ENCODE peak calls at places on chromosomes 11 and 22, in eight cellular contexts. Q, T, V, D, N, H, G and C are unnamed samples.

GRCh38 chr11:67449116-67449844 is 3.2 kb downstream of the GPR152 start:
- DNase-seq in Q (no peak), T (no peak), V (no peak), D (no peak), N (no peak), H (no peak), G (peak), C (no peak)

GRCh38 chr11:102390667-102391449 is 43.8 kb downstream of the BIRC2 start:
- DNase-seq in Q (peak), T (peak), V (no peak), D (peak), N (peak), H (peak), G (peak), C (no peak)

GRCh38 chr11:34860034-34860433 is 56.1 kb downstream of the APIP start:
- DNase-seq in Q (no peak), T (no peak), V (no peak), D (no peak), N (peak), H (no peak), G (no peak), C (no peak)

GRCh38 chr22:31944700-31945477 is 554 bp downstream of the YWHAH start:
- DNase-seq in Q (no peak), T (peak), V (no peak), D (no peak), N (peak), H (peak), G (peak), C (no peak)

GRCh38 chr11:66082936-66083698 is 13.0 kb downstream of the PACS1 start:
- DNase-seq in Q (no peak), T (no peak), V (no peak), D (no peak), N (no peak), H (no peak), G (no peak), C (no peak)

GRCh38 chr11:119585038-119585666 is 143.8 kb downstream of the NECTIN1 start:
- DNase-seq in Q (peak), T (no peak), V (no peak), D (no peak), N (no peak), H (no peak), G (no peak), C (no peak)

GRCh38 chr11:44605965-44606364 is 40.5 kb downstream of the CD82 start:
- DNase-seq in Q (no peak), T (no peak), V (no peak), D (no peak), N (no peak), H (no peak), G (no peak), C (no peak)

GRCh38 chr11:116876656-116877055 is 39.2 kb upstream of the APOA1 start:
- DNase-seq in Q (no peak), T (no peak), V (no peak), D (no peak), N (no peak), H (no peak), G (no peak), C (no peak)

GRCh38 chr22:25159028-25159427 is 40.6 kb upstream of the CRYBB3 start:
- DNase-seq in Q (no peak), T (no peak), V (no peak), D (no peak), N (peak), H (no peak), G (no peak), C (no peak)

GRCh38 chr22:19873960-19874306 is 19.3 kb upstream of the GNB1L start:
- DNase-seq in Q (no peak), T (peak), V (no peak), D (no peak), N (no peak), H (peak), G (no peak), C (no peak)

GRCh38 chr11:130535530-130535929 is 87.1 kb downstream of the ADAMTS15 start:
- DNase-seq in Q (no peak), T (no peak), V (no peak), D (no peak), N (no peak), H (no peak), G (no peak), C (no peak)

GRCh38 chr11:76783294-76783900 is at the start of gene TSKU:
- DNase-seq in Q (no peak), T (no peak), V (no peak), D (no peak), N (no peak), H (peak), G (no peak), C (no peak)

GRCh38 chr11:100004541-100004940 is 682.5 kb upstream of the ARHGAP42 start:
- DNase-seq in Q (no peak), T (no peak), V (no peak), D (no peak), N (no peak), H (no peak), G (no peak), C (no peak)

GRCh38 chr11:128660957-128661356 is 32.9 kb upstream of the FLI1 start:
- DNase-seq in Q (no peak), T (no peak), V (no peak), D (no peak), N (no peak), H (no peak), G (no peak), C (no peak)

GRCh38 chr11:13661074-13661623 is 7.3 kb upstream of the FAR1 start:
- DNase-seq in Q (no peak), T (no peak), V (no peak), D (no peak), N (no peak), H (no peak), G (no peak), C (no peak)

GRCh38 chr11:1041471-1041870 is 5.0 kb upstream of the MUC6 start:
- DNase-seq in Q (no peak), T (peak), V (no peak), D (no peak), N (peak), H (no peak), G (no peak), C (no peak)

GRCh38 chr11:124481365-124482323 is 36.1 kb upstream of the OR8B8 start:
- DNase-seq in Q (peak), T (peak), V (no peak), D (no peak), N (no peak), H (no peak), G (peak), C (no peak)

GRCh38 chr11:124623861-124624525 is 1.3 kb downstream of the TBRG1 start:
- DNase-seq in Q (no peak), T (no peak), V (no peak), D (no peak), N (no peak), H (no peak), G (no peak), C (no peak)

GRCh38 chr11:134418119-134418840 is 6.2 kb upstream of the B3GAT1 start:
- DNase-seq in Q (peak), T (no peak), V (no peak), D (no peak), N (no peak), H (no peak), G (no peak), C (no peak)

GRCh38 chr11:12199231-12199948 is 89.0 kb downstream of the MICAL2 start:
- DNase-seq in Q (no peak), T (no peak), V (no peak), D (no peak), N (no peak), H (no peak), G (no peak), C (no peak)

GRCh38 chr22:38148252-38148651 is 33.4 kb downstream of the PLA2G6 start:
- DNase-seq in Q (no peak), T (no peak), V (no peak), D (no peak), N (no peak), H (no peak), G (no peak), C (no peak)

GRCh38 chr22:23520875-23521441 is 59.1 kb downstream of the IGLL1 start:
- DNase-seq in Q (peak), T (no peak), V (no peak), D (peak), N (peak), H (no peak), G (no peak), C (no peak)

GRCh38 chr11:134592391-134592990 is 180.4 kb upstream of the B3GAT1 start:
- DNase-seq in Q (peak), T (no peak), V (peak), D (no peak), N (no peak), H (no peak), G (peak), C (no peak)

GRCh38 chr11:96075532-96075959 is 151.6 kb upstream of the MTMR2 start:
- DNase-seq in Q (no peak), T (no peak), V (no peak), D (no peak), N (no peak), H (no peak), G (no peak), C (no peak)

GRCh38 chr11:32087602-32088001 is 3.3 kb upstream of the RCN1 start:
- DNase-seq in Q (no peak), T (no peak), V (no peak), D (no peak), N (no peak), H (no peak), G (no peak), C (no peak)

GRCh38 chr22:35330258-35330861 is 30.7 kb downstream of the TOM1 start:
- DNase-seq in Q (no peak), T (peak), V (no peak), D (peak), N (peak), H (peak), G (peak), C (no peak)

GRCh38 chr11:33515347-33515746 is 185.3 kb downstream of the C11orf91 start:
- DNase-seq in Q (no peak), T (peak), V (no peak), D (no peak), N (peak), H (no peak), G (peak), C (no peak)

GRCh38 chr11:8649361-8649760 is 33.1 kb downstream of the TRIM66 start:
- DNase-seq in Q (no peak), T (no peak), V (no peak), D (no peak), N (no peak), H (no peak), G (no peak), C (no peak)

GRCh38 chr11:122141757-122142156 is 25.7 kb upstream of the BLID start:
- DNase-seq in Q (no peak), T (no peak), V (no peak), D (no peak), N (no peak), H (no peak), G (no peak), C (no peak)

GRCh38 chr22:28883917-28884753 is 763 bp downstream of the ZNRF3 start:
- DNase-seq in Q (peak), T (peak), V (no peak), D (no peak), N (peak), H (peak), G (peak), C (no peak)

GRCh38 chr11:16776716-16777115 is 38.3 kb downstream of the C11orf58 start:
- DNase-seq in Q (no peak), T (no peak), V (no peak), D (no peak), N (no peak), H (no peak), G (no peak), C (no peak)

GRCh38 chr11:33689506-33689905 is 11.1 kb downstream of the C11orf91 start:
- DNase-seq in Q (no peak), T (no peak), V (no peak), D (no peak), N (no peak), H (no peak), G (no peak), C (no peak)

GRCh38 chr11:25734592-25735211 is 597.2 kb upstream of the ANO3 start:
- DNase-seq in Q (peak), T (no peak), V (no peak), D (no peak), N (no peak), H (no peak), G (peak), C (no peak)

GRCh38 chr22:45452565-45453449 is 39.3 kb downstream of the RIBC2 start:
- DNase-seq in Q (no peak), T (no peak), V (no peak), D (no peak), N (peak), H (no peak), G (no peak), C (no peak)

GRCh38 chr11:115078461-115079438 is 400.4 kb downstream of the NXPE2 start:
- DNase-seq in Q (no peak), T (no peak), V (no peak), D (no peak), N (no peak), H (no peak), G (no peak), C (no peak)

GRCh38 chr11:65504671-65505433 is 6.0 kb downstream of the MALAT1 start:
- DNase-seq in Q (no peak), T (peak), V (no peak), D (no peak), N (no peak), H (no peak), G (no peak), C (no peak)

GRCh38 chr11:64766881-64767280 is 7.1 kb upstream of the PYGM start:
- DNase-seq in Q (no peak), T (no peak), V (no peak), D (no peak), N (peak), H (no peak), G (no peak), C (no peak)

GRCh38 chr11:43825217-43825816 is 55.3 kb upstream of the ALKBH3 start:
- DNase-seq in Q (peak), T (no peak), V (no peak), D (peak), N (no peak), H (no peak), G (peak), C (no peak)

GRCh38 chr11:76658651-76659650 is 11.6 kb downstream of the LRRC32 start:
- DNase-seq in Q (no peak), T (peak), V (no peak), D (no peak), N (no peak), H (peak), G (no peak), C (no peak)

GRCh38 chr11:131692151-131692550 is 321.7 kb downstream of the NTM start:
- DNase-seq in Q (no peak), T (no peak), V (peak), D (no peak), N (no peak), H (no peak), G (no peak), C (no peak)

GRCh38 chr11:131692961-131693360 is 322.5 kb downstream of the NTM start:
- DNase-seq in Q (no peak), T (no peak), V (peak), D (no peak), N (no peak), H (no peak), G (no peak), C (no peak)

GRCh38 chr11:131694526-131695424 is 324.4 kb downstream of the NTM start:
- DNase-seq in Q (peak), T (peak), V (peak), D (peak), N (peak), H (peak), G (peak), C (peak)

GRCh38 chr11:131691558-131692041 is 321.2 kb downstream of the NTM start:
- DNase-seq in Q (peak), T (no peak), V (no peak), D (no peak), N (no peak), H (no peak), G (no peak), C (no peak)

DNA sequence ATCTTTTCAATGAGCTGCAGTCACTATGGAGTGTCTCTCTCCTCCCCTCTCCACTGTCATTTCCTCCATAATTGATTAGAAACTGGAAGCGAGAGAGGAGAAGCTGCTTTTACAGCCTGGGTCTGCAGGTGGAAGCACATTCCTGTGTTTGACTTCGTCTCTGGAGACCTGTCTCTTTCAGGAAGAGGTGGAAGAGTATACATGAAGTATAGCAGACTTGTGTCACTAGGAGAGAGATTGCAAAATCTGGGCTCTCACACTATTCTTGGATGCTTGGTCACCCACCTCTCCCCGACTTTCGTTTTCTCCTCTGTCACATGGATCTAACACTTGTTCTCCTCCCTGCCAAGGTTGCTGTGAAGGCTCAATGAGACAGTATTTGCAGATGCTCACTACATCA is 323.3 kb downstream of the NTM start:
- DNase-seq in Q (no peak), T (no peak), V (no peak), D (no peak), N (no peak), H (no peak), G (no peak), C (no peak)
- H3K4me3 ChIP-seq in Q (no peak), T (no peak), V (no peak), D (no peak), N (no peak), H (no peak), G (no peak), C (no peak)

GRCh38 chr22:49582171-49582570 is 245.5 kb downstream of the BRD1 start:
- DNase-seq in Q (no peak), T (no peak), V (no peak), D (no peak), N (no peak), H (no peak), G (no peak), C (no peak)
- TF ChIP-seq CTCF in Q (no peak), T (no peak), V (no peak), D (no peak), N (no peak), H (no peak), G (no peak), C (no peak)

GRCh38 chr22:33328789-33329296 is 270.7 kb upstream of the SYN3 start:
- DNase-seq in Q (no peak), T (no peak), V (no peak), D (no peak), N (no peak), H (no peak), G (no peak), C (no peak)
- H3K4me3 ChIP-seq in Q (no peak), T (no peak), V (no peak), D (no peak), N (no peak), H (no peak), G (no peak), C (no peak)

GRCh38 chr11:70542811-70543210 is 144.5 kb downstream of the CTTN start:
- DNase-seq in Q (no peak), T (no peak), V (no peak), D (no peak), N (peak), H (no peak), G (no peak), C (no peak)
- TF ChIP-seq CTCF in Q (no peak), T (no peak), V (no peak), D (no peak), N (no peak), H (no peak), G (no peak), C (no peak)

GRCh38 chr11:46215208-46215931 is 62.1 kb upstream of the CREB3L1 start:
- DNase-seq in Q (no peak), T (no peak), V (no peak), D (no peak), N (no peak), H (no peak), G (no peak), C (no peak)

GRCh38 chr11:46220313-46220712 is 57.1 kb upstream of the CREB3L1 start:
- DNase-seq in Q (no peak), T (no peak), V (no peak), D (no peak), N (no peak), H (no peak), G (no peak), C (no peak)

GRCh38 chr11:46212720-46213119 is 64.7 kb upstream of the CREB3L1 start:
- DNase-seq in Q (no peak), T (no peak), V (no peak), D (no peak), N (no peak), H (no peak), G (no peak), C (no peak)

GRCh38 chr11:46216765-46217089 is 60.7 kb upstream of the CREB3L1 start:
- DNase-seq in Q (no peak), T (no peak), V (no peak), D (no peak), N (no peak), H (no peak), G (no peak), C (no peak)

GRCh38 chr11:46216040-46216764 is 61.3 kb upstream of the CREB3L1 start:
- DNase-seq in Q (no peak), T (no peak), V (no peak), D (no peak), N (no peak), H (no peak), G (no peak), C (no peak)
- H3K4me3 ChIP-seq in Q (no peak), T (peak), V (no peak), D (peak), N (peak), H (no peak), G (no peak), C (peak)